ENCODE peak calls at places on chromosomes 2 and 18, in nine cellular contexts. V is kidney epithelial cell, H is Peyer's patch, F is lung, R is SJSA1, E is tibial nerve, C is heart right ventricle, X is PC-3, O is endodermal cell. A is an unnamed sample.

GRCh38 chr2:524442-524841 is 152.8 kb downstream of the TMEM18 start:
- DNase-seq in H (no peak), E (no peak), V (no peak), F (no peak), X (peak), C (no peak), O (no peak), R (no peak), A (no peak)

GRCh38 chr2:178072383-178073301 is at the start of gene PDE11A:
- DNase-seq in O (peak), R (peak), C (peak), V (peak), E (peak), X (peak), H (peak), F (peak), A (peak)

GRCh38 chr2:37775908-37776250 is 104.4 kb upstream of the CDC42EP3 start:
- DNase-seq in C (no peak), E (peak), R (peak), H (no peak), X (no peak), V (no peak), O (peak), F (no peak), A (no peak)

GRCh38 chr2:119486886-119487285 is 37.4 kb downstream of the SCTR start:
- DNase-seq in H (no peak), C (no peak), O (no peak), F (peak), X (no peak), V (no peak), E (no peak), R (no peak), A (no peak)

GRCh38 chr2:208266641-208267335 is 733 bp downstream of the PIKFYVE start:
- DNase-seq in X (peak), R (peak), O (no peak), F (no peak), V (no peak), E (no peak), C (no peak), H (no peak), A (peak)

GRCh38 chr2:48587560-48587959 is 30.1 kb upstream of the GTF2A1L start:
- DNase-seq in F (no peak), V (no peak), R (no peak), H (no peak), O (no peak), X (peak), E (no peak), C (no peak), A (no peak)

GRCh38 chr2:14903709-14904374 is 271.3 kb downstream of the LRATD1 start:
- DNase-seq in F (no peak), O (peak), X (peak), H (peak), C (peak), R (no peak), V (no peak), E (no peak), A (no peak)

GRCh38 chr2:150621800-150622199 is 134.3 kb upstream of the RND3 start:
- DNase-seq in H (no peak), X (peak), R (peak), V (peak), E (no peak), O (no peak), F (no peak), C (no peak), A (no peak)

GRCh38 chr2:176774768-176775453 is 437.7 kb upstream of the HNRNPA3 start:
- DNase-seq in V (no peak), X (no peak), R (no peak), H (no peak), C (no peak), O (no peak), F (no peak), E (no peak), A (no peak)

GRCh38 chr18:36412778-36413177 is 115.3 kb downstream of the FHOD3 start:
- DNase-seq in F (no peak), H (no peak), X (peak), V (no peak), R (no peak), C (no peak), O (peak), E (no peak), A (no peak)

GRCh38 chr2:203687161-203687560 is 19.3 kb upstream of the CD28 start:
- DNase-seq in O (no peak), V (no peak), H (no peak), F (no peak), X (no peak), E (no peak), C (no peak), R (no peak), A (no peak)

GRCh38 chr18:23684515-23685197 is 4.6 kb upstream of the LAMA3 start:
- DNase-seq in E (no peak), R (no peak), C (no peak), X (peak), H (no peak), F (no peak), V (no peak), O (no peak), A (no peak)

GRCh38 chr2:22683911-22684310 is 701.1 kb upstream of the KLHL29 start:
- DNase-seq in X (no peak), H (no peak), C (no peak), O (no peak), E (no peak), F (no peak), V (no peak), R (no peak), A (no peak)

GRCh38 chr18:47413327-47413726 is 161.9 kb upstream of the SKOR2 start:
- DNase-seq in V (no peak), F (no peak), R (no peak), C (no peak), O (no peak), E (no peak), X (no peak), H (no peak), A (no peak)

GRCh38 chr2:201907128-201907886 is 101.0 kb downstream of the CDK15 start:
- DNase-seq in H (no peak), X (no peak), C (no peak), V (no peak), R (no peak), O (peak), E (no peak), F (no peak), A (no peak)

GRCh38 chr18:47180765-47181164 is 4.6 kb upstream of the IER3IP1 start:
- DNase-seq in V (no peak), C (no peak), E (no peak), R (no peak), F (no peak), H (no peak), O (no peak), X (no peak), A (no peak)

GRCh38 chr18:51068111-51068510 is 38.1 kb downstream of the SMAD4 start:
- DNase-seq in H (no peak), X (peak), C (no peak), F (no peak), V (no peak), E (no peak), R (no peak), O (no peak), A (peak)

GRCh38 chr2:68837164-68837860 is 33.9 kb downstream of the BMP10 start:
- DNase-seq in H (peak), V (no peak), F (peak), C (peak), R (no peak), X (peak), O (peak), E (peak), A (no peak)

GRCh38 chr18:5894613-5895299 is 566 bp downstream of the TMEM200C start:
- DNase-seq in E (no peak), F (no peak), H (peak), O (peak), X (no peak), V (no peak), R (peak), C (peak), A (no peak)

GRCh38 chr18:21331094-21331493 is 89.1 kb downstream of the GREB1L start:
- DNase-seq in R (no peak), X (peak), E (no peak), C (no peak), V (no peak), O (no peak), H (no peak), F (no peak), A (no peak)

GRCh38 chr2:152925540-152926448 is 207.4 kb downstream of the ARL6IP6 start:
- DNase-seq in H (peak), F (peak), O (peak), X (peak), R (peak), V (no peak), C (peak), E (peak), A (no peak)

GRCh38 chr18:49520661-49521145 is 33.7 kb upstream of the C18orf32 start:
- DNase-seq in H (no peak), C (no peak), O (no peak), V (no peak), E (no peak), R (no peak), F (no peak), X (peak), A (peak)

GRCh38 chr2:215430528-215431187 is 5.2 kb downstream of the FN1 start:
- DNase-seq in X (no peak), F (no peak), O (no peak), V (no peak), E (no peak), C (no peak), H (no peak), R (peak), A (no peak)

GRCh38 chr18:53991202-53991601 is 233.3 kb downstream of the MBD2 start:
- DNase-seq in R (peak), E (no peak), F (no peak), O (no peak), H (no peak), C (no peak), X (peak), V (peak), A (no peak)

GRCh38 chr2:8506771-8507170 is 175.1 kb upstream of the ID2 start:
- DNase-seq in X (no peak), E (no peak), F (no peak), V (no peak), H (no peak), C (no peak), R (no peak), O (no peak), A (no peak)

GRCh38 chr2:47034973-47035609 is 119.5 kb upstream of the MCFD2 start:
- DNase-seq in E (peak), C (no peak), H (no peak), X (no peak), F (peak), V (no peak), R (peak), O (peak), A (no peak)

GRCh38 chr2:43000242-43001054 is 208.1 kb upstream of the HAAO start:
- DNase-seq in V (no peak), E (no peak), O (peak), F (no peak), H (no peak), X (no peak), C (no peak), R (no peak), A (no peak)

GRCh38 chr2:69200107-69200520 is 186.9 kb downstream of the GFPT1 start:
- DNase-seq in C (no peak), V (no peak), O (no peak), R (no peak), E (no peak), F (no peak), H (no peak), X (no peak), A (no peak)

GRCh38 chr2:17303496-17303895 is 214.7 kb downstream of the RAD51AP2 start:
- DNase-seq in V (no peak), F (no peak), R (peak), O (no peak), X (peak), E (no peak), C (no peak), H (no peak), A (no peak)

GRCh38 chr2:15757820-15758586 is 166.3 kb downstream of the DDX1 start:
- DNase-seq in F (no peak), X (no peak), O (no peak), V (no peak), E (no peak), H (no peak), C (no peak), R (no peak), A (no peak)

GRCh38 chr18:55405655-55406373 is 182.2 kb downstream of the TCF4 start:
- DNase-seq in V (peak), C (peak), X (peak), F (peak), R (peak), E (peak), O (no peak), H (no peak), A (peak)

GRCh38 chr18:23838801-23839366 is 149.6 kb downstream of the LAMA3 start:
- DNase-seq in O (no peak), C (no peak), V (peak), H (no peak), X (peak), F (no peak), R (no peak), E (no peak), A (no peak)

GRCh38 chr2:20291106-20291564 is 59.5 kb downstream of the PUM2 start:
- DNase-seq in E (peak), O (peak), H (peak), R (peak), X (peak), C (no peak), F (peak), V (peak), A (peak)

GRCh38 chr2:238868616-238869292 is 20.9 kb downstream of the TWIST2 start:
- DNase-seq in C (peak), O (peak), F (peak), R (no peak), X (no peak), V (no peak), H (no peak), E (peak), A (no peak)

GRCh38 chr18:58952303-58952702 is 87.6 kb downstream of the ZNF532 start:
- DNase-seq in H (no peak), R (no peak), E (no peak), F (no peak), V (no peak), O (no peak), C (no peak), X (no peak), A (no peak)

GRCh38 chr2:16652296-16653082 is 13.1 kb downstream of the CYRIA start:
- DNase-seq in X (no peak), E (no peak), H (no peak), V (no peak), C (no peak), O (peak), R (no peak), F (peak), A (no peak)

GRCh38 chr18:61950371-61950770 is 57.6 kb upstream of the RNF152 start:
- DNase-seq in X (no peak), F (no peak), O (no peak), R (no peak), H (no peak), C (no peak), V (no peak), E (no peak), A (no peak)

GRCh38 chr18:61948842-61949438 is 56.1 kb upstream of the RNF152 start:
- DNase-seq in E (no peak), C (no peak), F (no peak), H (no peak), X (no peak), R (no peak), O (no peak), V (no peak), A (no peak)

GRCh38 chr18:61951396-61951795 is 58.6 kb upstream of the RNF152 start:
- DNase-seq in R (peak), O (no peak), H (no peak), V (no peak), C (no peak), F (no peak), X (no peak), E (no peak), A (no peak)

GRCh38 chr18:61948196-61948800 is 55.5 kb upstream of the RNF152 start:
- DNase-seq in R (peak), V (no peak), X (no peak), E (no peak), C (no peak), F (no peak), O (no peak), H (no peak), A (no peak)

GRCh38 chr18:61949946-61950345 is 57.1 kb upstream of the RNF152 start:
- DNase-seq in O (no peak), H (no peak), F (no peak), V (no peak), R (peak), C (no peak), X (no peak), E (no peak), A (no peak)
- H3K4me3 ChIP-seq in O (no peak), H (no peak), F (no peak), V (no peak), R (peak), C (no peak), X (no peak), E (no peak), A (no peak)

DNA sequence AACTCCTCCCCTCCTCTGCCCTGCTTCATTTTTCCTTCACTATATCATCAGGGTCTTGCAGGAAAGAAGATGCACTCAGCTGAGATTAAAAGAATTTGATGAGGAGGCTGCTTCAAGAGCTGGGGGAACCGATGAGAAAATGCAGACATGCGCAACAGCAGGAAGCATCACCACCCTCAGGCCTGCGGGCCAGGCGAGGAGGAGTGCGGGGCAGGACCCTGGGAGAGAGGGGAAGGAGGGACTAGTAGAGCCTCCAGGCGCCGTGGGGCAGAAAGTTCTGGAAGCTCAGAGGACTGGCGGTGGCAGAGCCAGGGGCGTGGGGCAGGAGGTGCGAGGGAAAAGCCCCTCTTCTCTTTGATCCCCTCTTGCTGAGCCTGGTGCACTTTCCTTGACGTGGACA is 108.2 kb downstream of the CD226 start:
- DNase-seq in V (no peak), C (no peak), F (no peak), E (no peak), X (no peak), H (no peak), O (no peak), R (no peak), A (no peak)
- H3K4me3 ChIP-seq in V (no peak), C (no peak), F (no peak), E (no peak), X (no peak), H (no peak), O (no peak), R (no peak), A (no peak)

GRCh38 chr18:10124557-10124956 is 210.7 kb downstream of the VAPA start:
- DNase-seq in X (no peak), R (no peak), V (no peak), H (no peak), C (no peak), E (no peak), F (no peak), O (no peak), A (no peak)

GRCh38 chr18:10121028-10121427 is 207.2 kb downstream of the VAPA start:
- DNase-seq in H (no peak), V (no peak), E (no peak), R (no peak), C (no peak), F (no peak), O (no peak), X (no peak), A (no peak)

GRCh38 chr18:10122116-10122515 is 208.3 kb downstream of the VAPA start:
- DNase-seq in X (peak), C (no peak), R (peak), F (no peak), O (no peak), V (peak), E (no peak), H (no peak), A (peak)

GRCh38 chr18:10123006-10123950 is 209.5 kb downstream of the VAPA start:
- DNase-seq in O (no peak), V (no peak), H (no peak), E (no peak), F (no peak), C (no peak), R (no peak), X (no peak), A (no peak)

GRCh38 chr18:10124071-10124470 is 210.3 kb downstream of the VAPA start:
- DNase-seq in E (no peak), H (no peak), R (no peak), F (no peak), O (no peak), X (no peak), C (no peak), V (no peak), A (no peak)
- H3K4me3 ChIP-seq in E (no peak), H (no peak), R (no peak), F (no peak), O (no peak), X (no peak), C (no peak), V (no peak), A (no peak)

DNA sequence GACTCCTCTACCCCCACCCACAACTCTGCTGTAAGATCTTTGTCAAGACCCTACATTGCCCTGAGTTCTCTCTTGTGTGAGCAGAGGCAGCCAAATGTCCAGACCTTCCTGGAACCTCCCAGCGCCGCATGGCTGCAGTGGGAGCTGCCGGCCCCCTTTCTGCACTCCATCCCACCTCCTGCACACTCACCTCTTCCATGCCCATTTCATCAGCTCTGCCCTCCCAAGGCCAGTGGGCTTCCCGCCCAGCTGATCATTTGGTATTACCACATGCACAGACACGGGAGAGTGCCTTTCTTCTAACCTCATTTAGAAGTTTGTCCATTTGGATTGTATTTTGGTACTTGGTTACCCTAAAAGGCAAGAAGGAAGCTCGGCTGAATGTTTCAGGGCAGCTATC is 2.0 kb downstream of the IL1R2 start:
- DNase-seq in O (no peak), H (no peak), F (no peak), R (no peak), C (no peak), E (no peak), V (no peak), X (no peak), A (no peak)
- H3K4me3 ChIP-seq in O (no peak), H (no peak), F (no peak), R (no peak), C (no peak), E (no peak), V (no peak), X (no peak), A (no peak)

GRCh38 chr2:169693344-169693743 is 861 bp downstream of the CFAP210 start:
- DNase-seq in E (no peak), O (no peak), V (no peak), X (peak), R (no peak), H (no peak), C (no peak), F (no peak), A (no peak)
- H3K4me3 ChIP-seq in E (peak), O (peak), V (no peak), X (peak), R (no peak), H (peak), C (peak), F (no peak), A (no peak)

DNA sequence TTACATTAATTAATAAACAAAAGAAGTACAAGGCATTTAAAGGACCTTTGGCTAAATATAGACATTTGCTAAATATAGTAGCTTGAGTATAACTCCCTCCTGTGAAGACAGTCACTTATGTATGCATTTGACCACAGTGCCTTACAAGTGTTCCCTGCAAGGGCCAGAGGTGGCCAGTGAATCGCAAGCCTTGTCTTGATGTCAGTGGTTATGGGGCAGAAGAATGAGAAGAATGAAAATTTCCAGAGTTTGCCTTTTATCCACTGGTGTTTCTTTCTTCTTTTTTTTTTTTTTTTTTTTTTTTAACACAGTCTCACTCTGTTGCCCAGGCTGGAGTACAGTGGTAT is 1.8 kb downstream of the LRRFIP1 start:
- DNase-seq in H (no peak), O (no peak), E (no peak), C (no peak), V (no peak), F (no peak), R (no peak), X (no peak), A (no peak)
- H3K4me3 ChIP-seq in H (no peak), O (peak), E (no peak), C (peak), V (no peak), F (no peak), R (peak), X (no peak), A (peak)